ENCODE peak calls at places on chromosomes 1 and 21, in nine cellular contexts. B is adipocyte, Q is GM23248, V is cardiac muscle cell, R is K562, F is brain microvascular endothelial cell, S is Panc1, D is neural progenitor cell, I is pancreas. H is an unnamed sample. For H3K27me3, the result is how much of the 10 kb centered on the place peaks cover.

GRCh38 chr1:227729881-227730629 is 5.0 kb downstream of the JMJD4 start:
- DNase-seq in R (peak), I (peak), B (peak), S (no peak), Q (peak), V (peak), D (peak), F (peak), H (peak)

GRCh38 chr1:183794084-183794483 is 10.8 kb upstream of the RGL1 start:
- DNase-seq in I (no peak), F (no peak), D (no peak), Q (no peak), S (no peak), R (no peak), B (no peak), V (no peak), H (no peak)

GRCh38 chr1:180562582-180562981 is 3.8 kb downstream of the OVAAL start:
- DNase-seq in F (no peak), I (no peak), Q (peak), S (no peak), B (peak), R (no peak), D (no peak), V (no peak), H (no peak)

GRCh38 chr1:99975569-99975968 is 5.8 kb downstream of the SLC35A3 start:
- DNase-seq in V (no peak), R (no peak), D (no peak), I (no peak), F (no peak), Q (no peak), S (no peak), B (no peak), H (no peak)

GRCh38 chr1:27388337-27389005 is 4.0 kb upstream of the GPR3 start:
- DNase-seq in D (peak), B (peak), F (no peak), I (no peak), R (peak), S (peak), V (peak), Q (peak), H (no peak)

GRCh38 chr1:6703016-6703415 is 1.4 kb upstream of the DNAJC11 start:
- DNase-seq in I (no peak), D (no peak), B (no peak), V (no peak), F (no peak), R (no peak), S (no peak), Q (peak), H (no peak)

GRCh38 chr1:85359874-85360708 is 83.7 kb upstream of the BCL10 start:
- DNase-seq in S (no peak), D (no peak), Q (peak), R (no peak), I (no peak), F (no peak), V (peak), B (peak), H (no peak)

GRCh38 chr1:201535778-201536245 is 3.1 kb upstream of the NAV1 start:
- DNase-seq in I (no peak), R (peak), Q (peak), S (no peak), V (no peak), D (no peak), F (no peak), B (no peak), H (no peak)

GRCh38 chr1:114504023-114504422 is 7.0 kb downstream of the TRIM33 start:
- DNase-seq in Q (no peak), D (no peak), I (no peak), R (no peak), S (no peak), B (no peak), F (no peak), V (no peak), H (no peak)

GRCh38 chr1:89487972-89488371 is 36.7 kb upstream of the LRRC8B start:
- DNase-seq in D (no peak), V (no peak), F (no peak), R (no peak), B (no peak), S (no peak), I (no peak), Q (no peak), H (no peak)

GRCh38 chr1:72186733-72187307 is 95.5 kb downstream of the NEGR1 start:
- DNase-seq in V (peak), R (no peak), Q (peak), S (peak), D (no peak), I (no peak), F (no peak), B (peak), H (peak)

GRCh38 chr1:207845109-207845508 is 65.8 kb downstream of the CD34 start:
- DNase-seq in I (no peak), Q (no peak), V (no peak), B (no peak), F (no peak), S (no peak), R (no peak), D (no peak), H (no peak)

GRCh38 chr1:24321712-24322635 is 2.8 kb downstream of the GRHL3 start:
- DNase-seq in B (peak), R (peak), S (no peak), D (peak), Q (peak), I (no peak), V (peak), F (peak), H (peak)

GRCh38 chr1:117093870-117094621 is 27.5 kb downstream of the TRIM45 start:
- DNase-seq in Q (peak), V (peak), D (peak), F (peak), I (no peak), S (no peak), B (peak), R (peak), H (peak)

GRCh38 chr1:95041491-95042165 is 31.1 kb downstream of the ALG14 start:
- DNase-seq in B (peak), D (peak), S (peak), R (peak), V (peak), I (no peak), Q (peak), F (peak), H (peak)

GRCh38 chr1:178134061-178134460 is 40.2 kb downstream of the RASAL2 start:
- DNase-seq in Q (peak), S (no peak), D (no peak), V (peak), F (peak), B (peak), I (no peak), R (no peak), H (peak)

GRCh38 chr1:162916407-162916806 is 55.4 kb upstream of the CCDC190 start:
- DNase-seq in Q (peak), S (no peak), R (no peak), I (no peak), V (peak), F (peak), D (no peak), B (peak), H (peak)

GRCh38 chr1:204376919-204377799 is 17.4 kb upstream of the PLEKHA6 start:
- DNase-seq in S (peak), I (peak), V (no peak), F (no peak), D (no peak), B (no peak), Q (no peak), R (no peak), H (no peak)

GRCh38 chr1:28267633-28268032 is 8.3 kb downstream of the SESN2 start:
- DNase-seq in I (no peak), F (no peak), V (no peak), Q (no peak), R (no peak), S (no peak), D (no peak), B (no peak), H (no peak)

GRCh38 chr1:246254854-246255253 is 252.2 kb downstream of the SMYD3 start:
- DNase-seq in I (no peak), D (no peak), Q (no peak), S (no peak), F (no peak), V (no peak), R (no peak), B (no peak), H (no peak)

GRCh38 chr1:176102700-176103244 is 104.3 kb downstream of the COP1 start:
- DNase-seq in F (no peak), Q (peak), R (no peak), I (no peak), V (peak), B (no peak), D (no peak), S (no peak), H (peak)

GRCh38 chr1:150564051-150564991 is 15.1 kb downstream of the MCL1 start:
- DNase-seq in F (no peak), S (no peak), D (no peak), I (no peak), R (no peak), Q (peak), B (peak), V (peak), H (no peak)

GRCh38 chr1:226086776-226087175 is 24.3 kb downstream of the H3-3A start:
- DNase-seq in R (no peak), B (no peak), D (no peak), I (peak), V (no peak), F (no peak), S (no peak), Q (no peak), H (no peak)

GRCh38 chr1:66331641-66332523 is 202.1 kb upstream of the SGIP1 start:
- DNase-seq in S (no peak), D (peak), I (peak), B (peak), F (peak), R (no peak), Q (peak), V (peak), H (peak)

GRCh38 chr1:184296466-184297243 is 90.2 kb upstream of the C1orf21 start:
- DNase-seq in Q (peak), F (peak), S (no peak), V (peak), R (no peak), B (peak), I (peak), D (no peak), H (peak)

GRCh38 chr1:43008106-43008424 is 49.4 kb upstream of the SLC2A1 start:
- DNase-seq in R (no peak), V (no peak), F (no peak), B (no peak), S (no peak), D (peak), Q (no peak), I (no peak), H (no peak)
- H3K27me3 ChIP-seq in R (under half), V (under half), F (under half), B (under half), S (under half), D (under half), Q (under half), I (under half), H (under half)

GRCh38 chr1:29831500-29832117 is 595.3 kb downstream of the PTPRU start:
- DNase-seq in R (no peak), S (no peak), D (no peak), V (no peak), F (no peak), B (no peak), Q (no peak), I (no peak), H (no peak)

GRCh38 chr1:29828526-29829447 is 592.5 kb downstream of the PTPRU start:
- DNase-seq in D (no peak), S (no peak), Q (no peak), R (no peak), V (no peak), B (no peak), I (no peak), F (no peak), H (no peak)

GRCh38 chr1:29829448-29830344 is 593.4 kb downstream of the PTPRU start:
- DNase-seq in V (no peak), B (no peak), S (no peak), Q (no peak), I (no peak), D (no peak), F (no peak), R (no peak), H (no peak)

GRCh38 chr1:29830916-29831315 is 594.6 kb downstream of the PTPRU start:
- DNase-seq in Q (no peak), I (no peak), D (no peak), B (no peak), R (no peak), S (no peak), V (no peak), F (no peak), H (no peak)

GRCh38 chr1:29830383-29830782 is 594.1 kb downstream of the PTPRU start:
- DNase-seq in D (no peak), I (no peak), Q (no peak), F (no peak), V (no peak), R (no peak), B (no peak), S (no peak), H (no peak)
- H3K27me3 ChIP-seq in D (under half), I (under half), Q (under half), F (under half), V (under half), R (under half), B (half or more), S (under half), H (under half)

DNA sequence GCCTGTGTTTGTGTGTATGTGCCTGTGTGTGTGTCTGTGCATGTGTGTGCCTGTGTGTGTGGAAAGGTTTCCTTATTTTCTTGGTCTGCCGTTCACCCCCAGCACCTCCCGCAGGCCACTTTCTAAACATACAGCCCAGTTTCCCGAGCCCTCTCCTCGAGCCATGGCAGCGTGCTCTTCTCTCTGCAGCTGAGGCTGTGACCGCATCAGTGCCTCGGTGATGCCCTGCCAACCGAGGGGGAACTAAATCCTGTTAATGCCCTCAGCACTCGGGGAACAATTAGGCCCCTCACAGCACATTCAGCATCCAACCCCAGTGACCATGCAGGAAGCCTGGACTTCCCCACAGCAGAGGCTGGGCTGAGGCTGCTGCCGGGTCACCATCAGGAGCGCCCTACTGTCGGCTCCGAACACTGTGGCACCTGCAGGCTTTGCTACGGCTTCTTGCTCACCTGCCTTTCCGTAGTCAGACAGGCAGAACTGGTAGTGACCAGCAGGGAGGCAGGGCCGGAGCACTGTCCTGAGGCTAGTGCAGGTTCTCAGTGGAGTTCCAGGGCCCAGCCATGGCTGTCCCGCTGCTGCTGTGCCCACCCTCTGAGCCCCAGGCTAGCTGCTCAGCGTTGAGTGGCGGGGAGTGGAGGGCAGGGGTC is 8.1 kb downstream of the GPR137B start:
- DNase-seq in Q (no peak), B (no peak), V (no peak), S (no peak), R (no peak), F (no peak), I (no peak), D (no peak), H (no peak)
- H3K27me3 ChIP-seq in Q (under half), B (under half), V (under half), S (under half), R (under half), F (under half), I (under half), D (under half), H (under half)

DNA sequence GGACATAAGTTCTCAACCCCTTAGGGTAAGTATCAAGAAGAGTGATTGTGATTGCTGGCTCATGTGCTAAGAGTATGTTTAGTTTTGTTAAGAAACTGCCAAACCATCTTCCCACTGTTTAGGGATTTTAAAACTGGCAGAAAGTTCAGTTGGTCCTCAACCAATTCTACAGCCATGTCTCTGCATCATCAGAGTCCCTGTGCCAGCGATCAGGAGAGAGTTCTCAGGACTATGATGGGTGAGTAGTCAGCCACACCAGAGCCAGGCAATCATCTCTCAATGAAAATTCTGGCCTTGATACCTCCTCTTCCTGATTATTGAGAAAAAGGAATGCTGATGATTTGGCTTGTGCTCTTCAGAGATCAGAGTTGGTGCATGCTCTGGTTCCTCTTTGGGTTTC is 193.8 kb downstream of the ZC3H11B start:
- DNase-seq in D (no peak), B (no peak), F (no peak), V (no peak), Q (no peak), S (no peak), R (no peak), I (no peak), H (no peak)
- H3K27me3 ChIP-seq in D (under half), B (under half), F (under half), V (under half), Q (under half), S (under half), R (under half), I (under half), H (under half)

DNA sequence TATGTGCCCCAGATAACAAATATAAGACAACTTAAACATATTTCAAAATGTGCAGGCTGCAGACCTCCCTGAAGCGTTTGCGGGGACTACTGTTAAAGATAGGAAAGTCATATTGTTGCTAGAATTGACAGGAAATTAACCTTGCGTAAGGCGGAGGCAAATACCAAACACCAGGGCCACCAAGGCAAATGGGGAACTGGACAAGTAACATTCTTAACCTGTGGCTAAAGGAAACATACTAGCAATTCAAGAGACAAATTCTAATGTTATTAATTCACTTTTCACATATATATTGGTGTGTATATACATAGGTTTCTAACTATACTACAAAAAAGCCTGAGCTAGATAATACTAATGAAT is 6.8 kb downstream of the HAPLN2 start:
- DNase-seq in V (no peak), B (no peak), S (no peak), D (no peak), F (no peak), Q (no peak), R (no peak), I (no peak), H (no peak)
- H3K27me3 ChIP-seq in V (half or more), B (half or more), S (under half), D (half or more), F (under half), Q (half or more), R (under half), I (under half), H (under half)

DNA sequence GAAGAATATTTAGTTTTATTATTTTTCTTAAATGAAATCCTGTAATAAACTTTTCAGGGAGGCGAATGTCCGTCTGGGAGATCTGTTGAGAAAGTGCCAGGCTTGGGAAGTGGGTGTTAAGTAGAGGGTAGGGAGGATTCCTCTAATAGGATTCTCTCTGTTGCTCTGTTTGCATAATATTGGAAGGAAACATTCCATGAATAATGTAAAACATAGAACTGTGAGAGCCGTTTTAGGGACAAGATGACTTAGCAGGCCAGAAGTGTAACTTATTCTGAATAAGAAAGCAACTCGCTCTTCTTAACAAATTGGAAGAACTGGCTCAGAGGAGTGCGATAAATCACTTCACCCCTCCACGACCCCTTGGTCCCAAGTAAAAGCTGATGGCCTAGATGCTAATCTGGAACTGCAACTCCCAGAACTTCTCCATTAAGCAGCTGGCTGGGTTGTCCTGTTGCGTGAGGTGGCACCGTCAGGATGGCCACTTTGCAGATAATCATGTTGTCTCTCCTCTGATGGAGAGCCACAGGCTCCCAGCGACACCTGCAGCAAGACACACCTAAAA is 19.1 kb downstream of the SIM2 start:
- DNase-seq in V (no peak), B (no peak), Q (no peak), R (no peak), D (no peak), I (no peak), S (no peak), F (no peak), H (no peak)
- H3K27me3 ChIP-seq in V (half or more), B (under half), Q (half or more), R (under half), D (half or more), I (under half), S (under half), F (under half), H (under half)

H was measured in astrocyte.